ENCODE peak calls at places on chromosomes 16 and 17, in ten cellular contexts. X is left ventricle myocardium inferior; F is PC-9; D is tibial nerve; W is astrocyte of the cerebellum; B is AG04450; K is psoas muscle; A is CD8-positive, alpha-beta T cell; Q is IMR-90; I is cardiac muscle cell. E is an unnamed sample.

GRCh38 chr17:5115673-5116651 is at the start of gene USP6:
- DNase-seq in X (no peak), F (no peak), D (no peak), W (no peak), B (no peak), K (no peak), A (no peak), Q (no peak), I (no peak), E (no peak)

GRCh38 chr17:74148901-74149596 is 54.4 kb upstream of the RPL38 start:
- DNase-seq in X (no peak), F (no peak), D (no peak), W (no peak), B (no peak), K (no peak), A (no peak), Q (no peak), I (no peak), E (no peak)

GRCh38 chr17:68910789-68911431 is 44.3 kb downstream of the ABCA8 start:
- DNase-seq in X (no peak), F (no peak), D (no peak), W (no peak), B (no peak), K (no peak), A (no peak), Q (no peak), I (no peak), E (no peak)

GRCh38 chr16:23948949-23949392 is 113.2 kb downstream of the PRKCB start:
- DNase-seq in X (no peak), F (no peak), D (no peak), W (no peak), B (no peak), K (no peak), A (peak; percentile 69), Q (no peak), I (no peak), E (no peak)

GRCh38 chr17:68892658-68893057 is 62.5 kb downstream of the ABCA8 start:
- DNase-seq in X (no peak), F (no peak), D (no peak), W (no peak), B (no peak), K (no peak), A (no peak), Q (no peak), I (no peak), E (no peak)

GRCh38 chr16:2147981-2148671 is at the start of gene RAB26:
- DNase-seq in X (peak; percentile 83), F (peak; percentile 98), D (no peak), W (no peak), B (no peak), K (peak; percentile 94), A (peak; percentile 53), Q (peak; percentile 33), I (peak; percentile 67), E (no peak)

GRCh38 chr16:24748242-24748641 is 18.8 kb downstream of the TNRC6A start:
- DNase-seq in X (no peak), F (peak; percentile 40), D (peak; percentile 53), W (peak; percentile 92), B (peak; percentile 74), K (no peak), A (no peak), Q (peak; percentile 97), I (peak; percentile 90), E (peak; percentile 72)

GRCh38 chr16:8905168-8905762 is 23.1 kb downstream of the LITAFD start:
- DNase-seq in X (no peak), F (peak; percentile 17), D (no peak), W (no peak), B (no peak), K (no peak), A (no peak), Q (peak; percentile 45), I (peak; percentile 59), E (no peak)

GRCh38 chr17:74212913-74213791 is at the start of gene TTYH2:
- DNase-seq in X (peak; percentile 89), F (peak; percentile 83), D (peak; percentile 88), W (peak; percentile 53), B (peak; percentile 55), K (peak; percentile 94), A (peak; percentile 70), Q (peak; percentile 82), I (peak; percentile 93), E (peak; percentile 71)

DNA sequence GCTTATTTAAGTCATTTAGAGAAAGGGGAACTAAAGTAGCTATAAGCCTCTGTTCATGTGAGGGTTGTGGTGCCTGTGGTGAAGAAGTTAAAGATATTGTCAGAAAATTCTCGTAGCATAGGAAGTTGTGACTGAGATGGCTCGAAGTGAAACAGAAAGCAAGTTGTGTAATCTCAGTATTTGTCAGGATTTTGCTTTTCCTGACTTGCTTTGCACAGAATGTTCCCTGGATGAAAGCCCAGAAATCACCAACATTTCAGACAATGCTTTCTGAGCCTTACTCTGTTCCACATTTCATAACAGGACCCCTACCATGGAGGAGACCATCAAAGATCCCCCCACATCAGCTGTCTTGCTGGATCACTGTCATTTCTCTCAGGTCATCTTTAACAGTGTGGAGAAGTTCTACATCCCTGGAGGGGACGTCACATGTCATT is 10.6 kb downstream of the CALCOCO2 start:
- DNase-seq in X (no peak), F (no peak), D (peak; percentile 75), W (peak; percentile 63), B (peak; percentile 10), K (no peak), A (no peak), Q (peak; percentile 76), I (peak; percentile 90), E (no peak)
- H3K4me3 ChIP-seq in X (peak overlapping the region; percentile 58), F (no peak overlapping the region), D (peak overlapping the region; percentile 36), W (peak overlapping the region; percentile 21), B (peak overlapping the region; percentile 51), K (peak overlapping the region; percentile 53), A (peak overlapping the region; percentile 38), Q (peak overlapping the region; percentile 51), I (no peak overlapping the region), E (no peak overlapping the region)

GRCh38 chr17:81991684-81992513 is 14.5 kb downstream of the ASPSCR1 start:
- DNase-seq in X (peak; percentile 79), F (peak; percentile 95), D (no peak), W (no peak), B (no peak), K (peak; percentile 93), A (no peak), Q (peak; percentile 31), I (peak; percentile 60), E (peak; percentile 29)
- TF ChIP-seq CTCF in X (no peak), F (no peak), D (no peak), W (no peak), B (no peak), K (no peak), A (no peak), Q (no peak), I (no peak), E (no peak)

DNA sequence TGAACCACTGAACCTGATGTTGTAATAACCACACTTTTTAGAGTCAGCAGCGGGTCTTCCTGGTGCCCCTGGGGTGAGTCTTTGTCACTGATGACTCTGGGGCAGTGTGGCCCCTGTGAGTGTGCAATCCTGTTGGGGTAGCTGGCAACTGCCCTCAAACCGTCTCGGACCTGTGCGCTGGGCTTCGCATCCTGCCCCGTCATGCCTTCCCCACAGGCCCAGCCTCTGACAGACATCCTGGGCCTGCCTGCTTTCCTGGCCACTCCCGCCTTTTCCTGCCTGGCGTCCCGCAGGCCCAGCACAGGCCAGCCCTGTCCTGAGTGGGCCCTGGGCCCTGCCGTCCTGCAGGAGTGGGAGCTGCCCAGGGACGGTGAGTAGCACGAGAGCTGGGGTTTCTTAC is 50.2 kb upstream of the CAPN15 start:
- DNase-seq in X (peak; percentile 27), F (no peak), D (no peak), W (no peak), B (no peak), K (no peak), A (no peak), Q (no peak), I (no peak), E (no peak)
- H3K4me3 ChIP-seq in X (peak overlapping the region; percentile 19), F (no peak overlapping the region), D (no peak overlapping the region), W (no peak overlapping the region), B (no peak overlapping the region), K (no peak overlapping the region), A (no peak overlapping the region), Q (no peak overlapping the region), I (no peak overlapping the region), E (no peak overlapping the region)

DNA sequence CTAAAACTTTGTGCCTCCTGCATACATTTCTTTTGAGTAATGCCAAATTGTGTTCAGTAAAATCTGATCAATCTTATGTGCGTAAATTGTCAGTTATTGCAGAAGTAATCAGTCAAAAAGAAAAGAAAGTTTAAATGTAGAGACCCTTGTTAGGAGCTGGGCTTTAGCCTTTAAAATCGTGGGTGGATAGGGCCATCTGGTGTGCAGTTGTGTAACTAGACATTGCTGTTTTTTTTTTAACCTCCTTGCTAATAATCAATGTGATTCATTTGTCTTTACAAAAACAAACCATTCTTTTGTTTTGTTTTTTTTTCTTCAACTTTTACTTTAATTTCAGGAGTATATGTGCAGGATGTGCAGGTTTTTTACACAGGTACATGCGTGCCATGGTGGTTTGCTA is 5.3 kb upstream of the WWOX start:
- DNase-seq in X (no peak), F (no peak), D (no peak), W (no peak), B (no peak), K (no peak), A (no peak), Q (no peak), I (no peak), E (no peak)
- TF ChIP-seq CTCF in X (peak; percentile 14), F (no peak), D (no peak), W (no peak), B (peak; percentile 14), K (peak; percentile 22), A (no peak), Q (no peak), I (no peak), E (no peak)

E was measured in HFF-Myc.